ENCODE peak calls at places on chromosomes 6 and 20, in six cellular contexts. One of them, this sample, is unnamed.

GRCh38 chr6:14975124-14975815 is 270.6 kb upstream of the JARID2 start:
- DNase-seq in fibroblast of lung: peak; percentile 48
- DNase-seq in ovary: no peak
- DNase-seq in upper lobe of left lung: no peak
- DNase-seq in heart right ventricle: no peak
- DNase-seq in left ventricle myocardium inferior: no peak
- DNase-seq in this sample: no peak

GRCh38 chr6:27837636-27838512 is 74.3 kb downstream of the OR2B2 start:
- DNase-seq in fibroblast of lung: peak; percentile 100
- DNase-seq in ovary: peak; percentile 88
- DNase-seq in upper lobe of left lung: peak; percentile 87
- DNase-seq in heart right ventricle: peak; percentile 61
- DNase-seq in left ventricle myocardium inferior: peak; percentile 58
- DNase-seq in this sample: peak; percentile 59

GRCh38 chr20:54585222-54585621 is 109.8 kb downstream of the DOK5 start:
- DNase-seq in fibroblast of lung: no peak
- DNase-seq in ovary: no peak
- DNase-seq in upper lobe of left lung: no peak
- DNase-seq in heart right ventricle: no peak
- DNase-seq in left ventricle myocardium inferior: no peak
- DNase-seq in this sample: no peak

GRCh38 chr6:56713285-56713684 is 70.6 kb upstream of the DST start:
- DNase-seq in fibroblast of lung: peak; percentile 82
- DNase-seq in ovary: no peak
- DNase-seq in upper lobe of left lung: peak; percentile 81
- DNase-seq in heart right ventricle: no peak
- DNase-seq in left ventricle myocardium inferior: no peak
- DNase-seq in this sample: peak; percentile 54

GRCh38 chr6:49001856-49002255 is 461.2 kb downstream of the MMUT start:
- DNase-seq in fibroblast of lung: peak; percentile 19
- DNase-seq in ovary: no peak
- DNase-seq in upper lobe of left lung: no peak
- DNase-seq in heart right ventricle: no peak
- DNase-seq in left ventricle myocardium inferior: no peak
- DNase-seq in this sample: no peak

GRCh38 chr6:10567256-10568041 is 46.3 kb downstream of the GCNT2 start:
- DNase-seq in fibroblast of lung: no peak
- DNase-seq in ovary: no peak
- DNase-seq in upper lobe of left lung: no peak
- DNase-seq in heart right ventricle: no peak
- DNase-seq in left ventricle myocardium inferior: no peak
- DNase-seq in this sample: no peak

GRCh38 chr6:2218866-2219265 is 26.5 kb downstream of the GMDS start:
- DNase-seq in fibroblast of lung: no peak
- DNase-seq in ovary: no peak
- DNase-seq in upper lobe of left lung: no peak
- DNase-seq in heart right ventricle: no peak
- DNase-seq in left ventricle myocardium inferior: no peak
- DNase-seq in this sample: no peak

GRCh38 chr6:149642829-149643580 is 5.5 kb downstream of the KATNA1 start:
- DNase-seq in fibroblast of lung: no peak
- DNase-seq in ovary: no peak
- DNase-seq in upper lobe of left lung: no peak
- DNase-seq in heart right ventricle: no peak
- DNase-seq in left ventricle myocardium inferior: no peak
- DNase-seq in this sample: no peak

GRCh38 chr6:115969207-115969929 is 91.3 kb downstream of the FRK start:
- DNase-seq in fibroblast of lung: no peak
- DNase-seq in ovary: no peak
- DNase-seq in upper lobe of left lung: no peak
- DNase-seq in heart right ventricle: no peak
- DNase-seq in left ventricle myocardium inferior: no peak
- DNase-seq in this sample: no peak

GRCh38 chr6:20826378-20826777 is 292.1 kb downstream of the CDKAL1 start:
- DNase-seq in fibroblast of lung: peak; percentile 46
- DNase-seq in ovary: no peak
- DNase-seq in upper lobe of left lung: no peak
- DNase-seq in heart right ventricle: no peak
- DNase-seq in left ventricle myocardium inferior: no peak
- DNase-seq in this sample: no peak

GRCh38 chr6:108133594-108134179 is 32.1 kb upstream of the NR2E1 start:
- DNase-seq in fibroblast of lung: peak; percentile 56
- DNase-seq in ovary: peak; percentile 71
- DNase-seq in upper lobe of left lung: peak; percentile 79
- DNase-seq in heart right ventricle: peak; percentile 53
- DNase-seq in left ventricle myocardium inferior: peak; percentile 49
- DNase-seq in this sample: peak; percentile 53

GRCh38 chr6:144585217-144585814 is 300.2 kb downstream of the UTRN start:
- DNase-seq in fibroblast of lung: peak; percentile 71
- DNase-seq in ovary: no peak
- DNase-seq in upper lobe of left lung: no peak
- DNase-seq in heart right ventricle: no peak
- DNase-seq in left ventricle myocardium inferior: no peak
- DNase-seq in this sample: no peak

GRCh38 chr20:23161968-23162696 is 76.0 kb upstream of the CD93 start:
- DNase-seq in fibroblast of lung: peak; percentile 95
- DNase-seq in ovary: peak; percentile 66
- DNase-seq in upper lobe of left lung: peak; percentile 98
- DNase-seq in heart right ventricle: peak; percentile 72
- DNase-seq in left ventricle myocardium inferior: peak; percentile 85
- DNase-seq in this sample: peak; percentile 89

GRCh38 chr6:49551126-49551865 is 828 bp downstream of the C6orf141 start:
- DNase-seq in fibroblast of lung: no peak
- DNase-seq in ovary: no peak
- DNase-seq in upper lobe of left lung: peak; percentile 23
- DNase-seq in heart right ventricle: no peak
- DNase-seq in left ventricle myocardium inferior: no peak
- DNase-seq in this sample: no peak

GRCh38 chr20:58099291-58099915 is 129.1 kb downstream of the ANKRD60 start:
- DNase-seq in fibroblast of lung: no peak
- DNase-seq in ovary: no peak
- DNase-seq in upper lobe of left lung: no peak
- DNase-seq in heart right ventricle: no peak
- DNase-seq in left ventricle myocardium inferior: no peak
- DNase-seq in this sample: no peak

GRCh38 chr6:85460951-85461805 is 11.3 kb downstream of the NT5E start:
- DNase-seq in fibroblast of lung: peak; percentile 64
- DNase-seq in ovary: peak; percentile 66
- DNase-seq in upper lobe of left lung: no peak
- DNase-seq in heart right ventricle: no peak
- DNase-seq in left ventricle myocardium inferior: no peak
- DNase-seq in this sample: no peak

GRCh38 chr20:8305449-8305978 is 173.4 kb downstream of the PLCB1 start:
- DNase-seq in fibroblast of lung: peak; percentile 43
- DNase-seq in ovary: no peak
- DNase-seq in upper lobe of left lung: peak; percentile 58
- DNase-seq in heart right ventricle: peak; percentile 9
- DNase-seq in left ventricle myocardium inferior: peak; percentile 15
- DNase-seq in this sample: peak; percentile 19

GRCh38 chr6:31877125-31877650 is 1.6 kb downstream of the SLC44A4 start:
- DNase-seq in fibroblast of lung: no peak
- DNase-seq in ovary: no peak
- DNase-seq in upper lobe of left lung: no peak
- DNase-seq in heart right ventricle: no peak
- DNase-seq in left ventricle myocardium inferior: no peak
- DNase-seq in this sample: no peak

GRCh38 chr20:36519944-36520343 is 21.4 kb upstream of the MYL9 start:
- DNase-seq in fibroblast of lung: no peak
- DNase-seq in ovary: no peak
- DNase-seq in upper lobe of left lung: no peak
- DNase-seq in heart right ventricle: no peak
- DNase-seq in left ventricle myocardium inferior: no peak
- DNase-seq in this sample: no peak
- TF ChIP-seq CTCF in fibroblast of lung: no peak
- TF ChIP-seq CTCF in ovary: no peak
- TF ChIP-seq CTCF in upper lobe of left lung: no peak
- TF ChIP-seq CTCF in heart right ventricle: no peak
- TF ChIP-seq CTCF in left ventricle myocardium inferior: no peak
- TF ChIP-seq CTCF in this sample: no peak

DNA sequence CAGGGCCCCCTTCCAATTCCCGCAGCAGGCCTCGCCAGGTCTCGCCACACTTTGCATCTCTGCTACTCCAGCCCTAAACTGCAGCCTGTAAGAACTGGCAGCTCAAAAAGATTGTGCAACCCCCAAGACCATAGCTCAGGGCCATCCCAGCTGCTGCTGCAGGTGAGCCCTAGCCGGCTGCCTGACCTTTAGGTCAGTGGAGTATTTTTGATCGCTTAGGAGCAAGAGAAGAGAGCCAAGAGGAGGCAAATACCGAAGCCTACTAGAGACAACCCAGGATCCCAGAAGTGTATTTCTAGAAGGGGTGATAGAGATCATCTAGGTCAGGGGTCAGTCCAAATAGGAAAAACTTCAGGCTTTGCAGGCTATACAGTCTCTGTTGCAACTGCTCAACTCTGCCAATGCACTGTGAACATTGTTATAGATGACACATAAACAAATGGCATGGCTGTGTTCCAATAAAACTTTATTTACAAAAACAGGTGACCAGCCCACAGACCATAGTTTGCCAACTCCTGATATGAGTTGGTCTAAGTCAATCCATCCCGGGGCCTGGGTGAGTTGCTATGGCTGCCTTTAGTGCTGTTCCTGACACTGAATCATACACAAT is 138.4 kb downstream of the EYA2 start:
- DNase-seq in fibroblast of lung: no peak
- DNase-seq in ovary: no peak
- DNase-seq in upper lobe of left lung: no peak
- DNase-seq in heart right ventricle: no peak
- DNase-seq in left ventricle myocardium inferior: no peak
- DNase-seq in this sample: peak; percentile 21
- H3K27ac ChIP-seq in fibroblast of lung: no peak overlapping the region
- H3K27ac ChIP-seq in ovary: no peak overlapping the region
- H3K27ac ChIP-seq in upper lobe of left lung: no peak overlapping the region
- H3K27ac ChIP-seq in heart right ventricle: no peak overlapping the region
- H3K27ac ChIP-seq in left ventricle myocardium inferior: no peak overlapping the region
- H3K27ac ChIP-seq in this sample: no peak overlapping the region

GRCh38 chr20:4245542-4245941 is 230.2 kb upstream of the RNF24 start:
- DNase-seq in fibroblast of lung: no peak
- DNase-seq in ovary: no peak
- DNase-seq in upper lobe of left lung: no peak
- DNase-seq in heart right ventricle: no peak
- DNase-seq in left ventricle myocardium inferior: no peak
- DNase-seq in this sample: no peak

GRCh38 chr20:4247261-4247660 is 231.9 kb upstream of the RNF24 start:
- DNase-seq in fibroblast of lung: no peak
- DNase-seq in ovary: no peak
- DNase-seq in upper lobe of left lung: no peak
- DNase-seq in heart right ventricle: no peak
- DNase-seq in left ventricle myocardium inferior: no peak
- DNase-seq in this sample: no peak

GRCh38 chr20:4246428-4246827 is 231.1 kb upstream of the RNF24 start:
- DNase-seq in fibroblast of lung: no peak
- DNase-seq in ovary: no peak
- DNase-seq in upper lobe of left lung: no peak
- DNase-seq in heart right ventricle: no peak
- DNase-seq in left ventricle myocardium inferior: no peak
- DNase-seq in this sample: no peak

GRCh38 chr20:4244700-4245485 is 229.5 kb upstream of the RNF24 start:
- DNase-seq in fibroblast of lung: peak; percentile 94
- DNase-seq in ovary: no peak
- DNase-seq in upper lobe of left lung: no peak
- DNase-seq in heart right ventricle: no peak
- DNase-seq in left ventricle myocardium inferior: no peak
- DNase-seq in this sample: no peak

DNA sequence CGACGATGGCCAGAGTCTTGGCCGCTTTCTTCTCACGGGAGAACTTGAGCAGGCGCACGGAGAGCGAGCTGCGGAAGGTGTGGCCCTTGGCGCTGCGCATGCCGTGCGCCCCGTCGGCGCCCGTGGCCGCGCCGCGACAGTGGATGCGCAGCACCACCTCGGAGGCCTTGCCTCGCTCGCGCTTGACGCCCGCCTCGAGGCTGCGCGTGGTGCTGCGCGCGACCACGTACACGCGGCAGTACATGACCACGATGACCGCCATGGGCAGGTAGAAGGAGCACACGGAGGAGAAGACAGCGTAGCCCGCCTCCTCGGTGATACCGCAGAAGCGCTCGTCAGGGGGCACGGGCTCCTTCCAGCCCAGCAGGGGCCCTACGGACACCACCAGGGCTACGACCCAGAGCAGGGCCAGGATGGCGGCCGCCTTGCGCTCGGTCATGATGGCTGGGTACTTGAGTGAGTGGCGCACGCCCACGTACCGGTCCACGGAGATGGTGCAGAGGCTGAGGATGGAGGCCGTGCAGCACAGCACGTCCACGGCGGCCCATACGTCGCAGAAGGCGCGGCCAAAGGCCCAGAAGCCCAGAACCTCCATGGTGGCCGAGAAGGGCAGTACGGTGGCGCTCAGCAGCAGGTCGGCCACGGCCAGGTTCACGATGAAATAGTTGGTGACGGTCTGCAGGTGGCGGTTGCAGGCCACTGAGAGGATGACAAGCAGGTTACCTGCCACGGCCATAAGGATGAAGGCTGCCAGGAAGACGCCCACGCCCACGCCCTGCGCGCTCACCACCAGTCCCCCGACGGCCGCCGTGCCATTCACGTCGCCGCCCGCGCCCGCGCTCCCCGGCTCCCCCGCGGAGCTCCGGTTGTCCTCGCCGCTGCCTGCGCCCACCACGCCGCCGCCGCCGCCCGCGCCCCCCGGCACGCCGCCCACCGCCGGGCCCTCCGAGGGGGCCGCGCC is 232.8 kb upstream of the RNF24 start:
- DNase-seq in fibroblast of lung: no peak
- DNase-seq in ovary: no peak
- DNase-seq in upper lobe of left lung: no peak
- DNase-seq in heart right ventricle: no peak
- DNase-seq in left ventricle myocardium inferior: no peak
- DNase-seq in this sample: no peak
- H3K4me3 ChIP-seq in fibroblast of lung: no peak overlapping the region
- H3K4me3 ChIP-seq in ovary: no peak overlapping the region
- H3K4me3 ChIP-seq in upper lobe of left lung: peak overlapping the region; percentile 27
- H3K4me3 ChIP-seq in heart right ventricle: no peak overlapping the region
- H3K4me3 ChIP-seq in left ventricle myocardium inferior: peak overlapping the region; percentile 69
- H3K4me3 ChIP-seq in this sample: no peak overlapping the region

GRCh38 chr20:14566505-14566904 is 229.1 kb upstream of the FLRT3 start:
- DNase-seq in fibroblast of lung: peak; percentile 19
- DNase-seq in ovary: no peak
- DNase-seq in upper lobe of left lung: no peak
- DNase-seq in heart right ventricle: no peak
- DNase-seq in left ventricle myocardium inferior: no peak
- DNase-seq in this sample: no peak

GRCh38 chr20:14562976-14563375 is 225.6 kb upstream of the FLRT3 start:
- DNase-seq in fibroblast of lung: no peak
- DNase-seq in ovary: no peak
- DNase-seq in upper lobe of left lung: no peak
- DNase-seq in heart right ventricle: no peak
- DNase-seq in left ventricle myocardium inferior: no peak
- DNase-seq in this sample: no peak

GRCh38 chr20:14556206-14556605 is 218.8 kb upstream of the FLRT3 start:
- DNase-seq in fibroblast of lung: no peak
- DNase-seq in ovary: no peak
- DNase-seq in upper lobe of left lung: no peak
- DNase-seq in heart right ventricle: no peak
- DNase-seq in left ventricle myocardium inferior: no peak
- DNase-seq in this sample: no peak

DNA sequence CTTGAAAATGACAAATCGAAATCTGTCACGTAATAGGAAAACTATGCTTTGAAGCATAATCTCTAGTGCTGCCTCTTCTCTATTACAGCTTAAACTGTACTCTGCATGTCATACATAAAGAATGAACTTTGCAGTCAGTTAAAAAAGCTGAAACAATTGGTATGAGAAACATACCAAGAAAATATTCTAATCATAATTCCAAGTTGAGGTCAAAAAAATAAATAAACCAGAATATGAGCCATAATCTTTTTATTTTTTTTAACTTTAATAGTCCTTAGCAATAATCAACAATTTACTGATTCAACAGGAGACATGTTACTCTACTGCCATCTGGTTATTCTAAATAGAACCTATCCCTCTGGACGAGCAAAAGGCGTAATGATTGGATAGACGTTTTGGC is 224.3 kb upstream of the FLRT3 start:
- DNase-seq in fibroblast of lung: peak; percentile 75
- DNase-seq in ovary: no peak
- DNase-seq in upper lobe of left lung: no peak
- DNase-seq in heart right ventricle: no peak
- DNase-seq in left ventricle myocardium inferior: no peak
- DNase-seq in this sample: no peak
- TF ChIP-seq CTCF in fibroblast of lung: no peak
- TF ChIP-seq CTCF in ovary: no peak
- TF ChIP-seq CTCF in upper lobe of left lung: no peak
- TF ChIP-seq CTCF in heart right ventricle: no peak
- TF ChIP-seq CTCF in left ventricle myocardium inferior: no peak
- TF ChIP-seq CTCF in this sample: no peak

This sample was measured in psoas muscle.